ENCODE peak calls at places on chromosomes 11 and 22, in five cellular contexts. B is bronchial epithelial cell; X is cardiac muscle cell; Q is activated naive CD4-positive, alpha-beta T cell treated with anti-CD3 and anti-CD28 coated beads, Interleukin-2, amount 50 U/mL, for 72 hours; J is right lobe of liver. U is an unnamed sample.

GRCh38 chr11:73257342-73258103 is 14.6 kb upstream of the P2RY6 start:
- DNase-seq in B (peak; percentile 91), X (peak; percentile 90), Q (no peak), J (peak; percentile 47), U (peak; percentile 14)

GRCh38 chr11:122423886-122424285 is 231.6 kb upstream of the UBASH3B start:
- DNase-seq in B (no peak), X (no peak), Q (no peak), J (no peak), U (no peak)

GRCh38 chr11:60769273-60769672 is 12.6 kb downstream of the MS4A15 start:
- DNase-seq in B (peak; percentile 65), X (no peak), Q (no peak), J (no peak), U (no peak)

GRCh38 chr11:129723964-129724291 is 91.7 kb upstream of the TMEM45B start:
- DNase-seq in B (no peak), X (no peak), Q (no peak), J (no peak), U (no peak)

GRCh38 chr11:128733440-128734115 is 39.7 kb downstream of the FLI1 start:
- DNase-seq in B (no peak), X (no peak), Q (no peak), J (no peak), U (no peak)

GRCh38 chr11:119370486-119371046 is 10.9 kb downstream of the USP2 start:
- DNase-seq in B (no peak), X (no peak), Q (no peak), J (peak; percentile 86), U (no peak)

GRCh38 chr11:85748455-85748891 is 62.5 kb downstream of the SYTL2 start:
- DNase-seq in B (peak; percentile 28), X (no peak), Q (no peak), J (no peak), U (no peak)

GRCh38 chr11:119547511-119547910 is 124.5 kb upstream of the THY1 start:
- DNase-seq in B (no peak), X (no peak), Q (no peak), J (no peak), U (no peak)

GRCh38 chr11:134032501-134033091 is 36.3 kb upstream of the JAM3 start:
- DNase-seq in B (no peak), X (no peak), Q (no peak), J (no peak), U (peak; percentile 88)

GRCh38 chr11:2510626-2511402 is 66.0 kb downstream of the KCNQ1 start:
- DNase-seq in B (no peak), X (no peak), Q (no peak), J (peak; percentile 37), U (no peak)

GRCh38 chr11:119694334-119694733 is 34.7 kb downstream of the NECTIN1 start:
- DNase-seq in B (peak; percentile 58), X (no peak), Q (no peak), J (peak; percentile 88), U (no peak)

GRCh38 chr11:6229911-6230310 is 4.5 kb downstream of the FHIP1B start:
- DNase-seq in B (no peak), X (no peak), Q (no peak), J (peak; percentile 67), U (no peak)

GRCh38 chr22:35525687-35526332 is 14.8 kb upstream of the RASD2 start:
- DNase-seq in B (no peak), X (no peak), Q (no peak), J (no peak), U (no peak)

GRCh38 chr11:74720596-74721478 is 10.4 kb downstream of the CHRDL2 start:
- DNase-seq in B (no peak), X (peak; percentile 88), Q (no peak), J (no peak), U (peak; percentile 68)

GRCh38 chr11:18144243-18144642 is 11.9 kb downstream of the MRGPRX3 start:
- DNase-seq in B (peak; percentile 96), X (no peak), Q (no peak), J (no peak), U (no peak)

GRCh38 chr22:44289429-44290171 is 23.2 kb downstream of the SHISAL1 start:
- DNase-seq in B (no peak), X (no peak), Q (no peak), J (no peak), U (no peak)

GRCh38 chr11:126459691-126460404 is 104.4 kb downstream of the ST3GAL4 start:
- DNase-seq in B (no peak), X (peak; percentile 81), Q (no peak), J (no peak), U (no peak)

GRCh38 chr22:20741634-20742581 is 32.0 kb upstream of the SERPIND1 start:
- DNase-seq in B (peak; percentile 35), X (peak; percentile 31), Q (peak; percentile 45), J (no peak), U (peak; percentile 60)

GRCh38 chr11:113907681-113908080 is 3.1 kb downstream of the HTR3B start:
- DNase-seq in B (no peak), X (no peak), Q (no peak), J (no peak), U (peak; percentile 82)

GRCh38 chr22:47808236-47808845 is 1045.9 kb downstream of the TBC1D22A start:
- DNase-seq in B (no peak), X (no peak), Q (no peak), J (no peak), U (no peak)

GRCh38 chr11:10797561-10797960 is 11.2 kb downstream of the EIF4G2 start:
- DNase-seq in B (no peak), X (no peak), Q (no peak), J (no peak), U (no peak)

GRCh38 chr11:66100272-66101037 is 30.4 kb downstream of the PACS1 start:
- DNase-seq in B (peak; percentile 48), X (no peak), Q (peak; percentile 55), J (peak; percentile 78), U (peak; percentile 88)

GRCh38 chr22:42844756-42845155 is 12.3 kb downstream of the ARFGAP3 start:
- DNase-seq in B (peak; percentile 37), X (peak; percentile 5), Q (no peak), J (no peak), U (no peak)

GRCh38 chr11:19962053-19962794 is 198.1 kb downstream of the DBX1 start:
- DNase-seq in B (no peak), X (no peak), Q (no peak), J (no peak), U (no peak)

GRCh38 chr22:47173535-47174021 is 411.1 kb downstream of the TBC1D22A start:
- DNase-seq in B (no peak), X (no peak), Q (no peak), J (peak; percentile 39), U (no peak)

GRCh38 chr11:115504279-115505158 is at the start of gene CADM1:
- DNase-seq in B (peak; percentile 85), X (peak; percentile 82), Q (peak; percentile 62), J (peak; percentile 98), U (peak; percentile 97)

GRCh38 chr11:19228956-19229355 is 11.8 kb downstream of the E2F8 start:
- DNase-seq in B (no peak), X (no peak), Q (no peak), J (no peak), U (no peak)

GRCh38 chr11:78395597-78395996 is 22.0 kb downstream of the GAB2 start:
- DNase-seq in B (no peak), X (no peak), Q (no peak), J (no peak), U (no peak)

GRCh38 chr11:35688023-35688422 is 25.4 kb downstream of the TRIM44 start:
- DNase-seq in B (peak; percentile 71), X (peak; percentile 61), Q (no peak), J (no peak), U (no peak)

GRCh38 chr11:36454551-36454950 is 55.5 kb downstream of the TRAF6 start:
- DNase-seq in B (no peak), X (no peak), Q (no peak), J (no peak), U (no peak)

GRCh38 chr22:30192427-30192826 is 54.1 kb downstream of the LIF start:
- DNase-seq in B (peak; percentile 46), X (no peak), Q (no peak), J (no peak), U (no peak)

GRCh38 chr11:91804057-91804456 is 420.6 kb upstream of the FAT3 start:
- DNase-seq in B (no peak), X (peak; percentile 6), Q (no peak), J (no peak), U (no peak)

GRCh38 chr22:29827091-29827490 is 11.0 kb downstream of the ASCC2 start:
- DNase-seq in B (no peak), X (no peak), Q (no peak), J (no peak), U (no peak)

GRCh38 chr11:59283311-59283710 is 70.6 kb upstream of the MPEG1 start:
- DNase-seq in B (no peak), X (no peak), Q (no peak), J (no peak), U (no peak)

U was measured in cerebellar cortex.